ENCODE peak calls at places on chromosomes 7 and 10, in four cellular contexts. A is IMR-90, H is PC-3, S is neural progenitor cell. I is an unnamed sample.

GRCh38 chr10:57014758-57015157 is 653.7 kb upstream of the ZWINT start:
- DNase-seq in S (no peak), H (no peak), A (no peak), I (no peak)

GRCh38 chr7:155644971-155645509 is 579 bp downstream of the RBM33 start:
- DNase-seq in S (peak; percentile 60), H (peak; percentile 23), A (no peak), I (peak; percentile 51)

GRCh38 chr10:78277734-78278404 is 244.2 kb downstream of the RPS24 start:
- DNase-seq in S (no peak), A (peak; percentile 75), H (peak; percentile 68), I (no peak)

GRCh38 chr7:154255324-154255723 is 203.1 kb downstream of the DPP6 start:
- DNase-seq in S (no peak), A (no peak), H (no peak), I (no peak)

GRCh38 chr10:71618176-71618575 is 101.4 kb downstream of the C10orf105 start:
- DNase-seq in S (no peak), H (no peak), A (no peak), I (no peak)

GRCh38 chr7:11247545-11247944 is 273.9 kb downstream of the PHF14 start:
- DNase-seq in H (no peak), S (no peak), A (no peak), I (no peak)

GRCh38 chr7:159192761-159193453 is 48.2 kb upstream of the VIPR2 start:
- DNase-seq in A (no peak), H (no peak), S (no peak), I (no peak)

GRCh38 chr10:45235823-45236222 is 79.6 kb downstream of the OR13A1 start:
- DNase-seq in H (peak; percentile 83), S (no peak), A (peak; percentile 7), I (no peak)

GRCh38 chr7:151631968-151632749 is 112.5 kb upstream of the RHEB start:
- DNase-seq in A (peak; percentile 64), S (peak; percentile 94), H (peak; percentile 85), I (peak; percentile 87)

GRCh38 chr7:43756368-43757072 is 2.0 kb upstream of the BLVRA start:
- DNase-seq in A (peak; percentile 85), S (no peak), H (peak; percentile 48), I (peak; percentile 16)

GRCh38 chr7:149070372-149071140 is 20.0 kb downstream of the ZNF786 start:
- DNase-seq in H (no peak), A (no peak), S (no peak), I (no peak)

GRCh38 chr10:324593-324992 is 189.3 kb downstream of the ZMYND11 start:
- DNase-seq in A (no peak), H (no peak), S (no peak), I (no peak)

GRCh38 chr7:138244606-138245005 is 168.3 kb downstream of the AKR1D1 start:
- DNase-seq in S (peak; percentile 6), A (no peak), H (no peak), I (no peak)

GRCh38 chr7:19327011-19327410 is 181.8 kb upstream of the FERD3L start:
- DNase-seq in S (no peak), A (peak; percentile 17), H (no peak), I (no peak)

GRCh38 chr10:102046095-102046494 is 9.9 kb downstream of the ARMH3 start:
- DNase-seq in H (no peak), A (no peak), S (no peak), I (no peak)
- H3K36me3 ChIP-seq in H (no peaks in the 10 kb centered on the region), A (no peaks in the 10 kb centered on the region), S (no peaks in the 10 kb centered on the region), I (no peaks in the 10 kb centered on the region)

GRCh38 chr7:41882745-41883527 is 180.0 kb upstream of the INHBA start:
- DNase-seq in S (no peak), H (no peak), A (no peak), I (no peak)

GRCh38 chr7:41880107-41880506 is 177.2 kb upstream of the INHBA start:
- DNase-seq in A (peak; percentile 92), S (no peak), H (peak; percentile 30), I (no peak)

GRCh38 chr7:41879424-41879823 is 176.5 kb upstream of the INHBA start:
- DNase-seq in H (no peak), S (no peak), A (no peak), I (no peak)

GRCh38 chr7:41882271-41882670 is 179.4 kb upstream of the INHBA start:
- DNase-seq in S (no peak), H (no peak), A (no peak), I (no peak)

GRCh38 chr7:41881313-41882130 is 178.6 kb upstream of the INHBA start:
- DNase-seq in S (no peak), A (peak; percentile 89), H (no peak), I (peak; percentile 53)
- H3K9ac ChIP-seq in S (no peak overlapping the region), A (no peak overlapping the region), H (no peak overlapping the region), I (no peak overlapping the region)

GRCh38 chr10:14858338-14858925 is 20.2 kb upstream of the SUV39H2 start:
- DNase-seq in H (no peak), A (no peak), S (peak; percentile 50), I (no peak)

GRCh38 chr10:14859043-14859442 is 19.6 kb upstream of the SUV39H2 start:
- DNase-seq in S (no peak), A (no peak), H (no peak), I (no peak)

GRCh38 chr10:14855453-14855852 is 17.3 kb downstream of the HSPA14 start:
- DNase-seq in H (no peak), A (no peak), S (no peak), I (no peak)

GRCh38 chr10:14859775-14860174 is 18.9 kb upstream of the SUV39H2 start:
- DNase-seq in H (no peak), S (no peak), A (no peak), I (no peak)

GRCh38 chr10:14860782-14861181 is 17.9 kb upstream of the SUV39H2 start:
- DNase-seq in A (no peak), S (no peak), H (no peak), I (peak; percentile 81)
- H3K27ac ChIP-seq in A (no peak overlapping the region), S (no peak overlapping the region), H (no peak overlapping the region), I (peak overlapping the region; percentile 70)

GRCh38 chr10:119578355-119578754 is 18.4 kb downstream of the TIAL1 start:
- DNase-seq in A (no peak), H (no peak), S (no peak), I (no peak)
- H3K36me3 ChIP-seq in A (peaks cover 33% of the 10 kb centered on the region), H (peaks cover 77% of the 10 kb centered on the region), S (peaks cover 75% of the 10 kb centered on the region), I (peaks cover 20% of the 10 kb centered on the region)

I was measured in colonic mucosa.